ENCODE peak calls at places on chromosomes 5 and 9, in nine cellular contexts. K, M, W, L, R, Q, N, J and B are unnamed samples.

GRCh38 chr9:113572076-113572861 is 108.7 kb downstream of the RGS3 start:
- DNase-seq in J (peak), M (no peak), L (peak), Q (no peak), N (no peak), K (no peak), W (no peak), R (no peak), B (no peak)

GRCh38 chr9:3571500-3571899 is 45.7 kb upstream of the RFX3 start:
- DNase-seq in L (no peak), N (no peak), Q (no peak), J (no peak), M (no peak), W (no peak), R (no peak), K (no peak), B (no peak)

GRCh38 chr5:76383126-76383825 is 19.8 kb upstream of the IQGAP2 start:
- DNase-seq in W (no peak), Q (no peak), L (no peak), N (no peak), M (no peak), J (no peak), K (no peak), R (no peak), B (no peak)

GRCh38 chr9:129866373-129867137 is 31.3 kb downstream of the USP20 start:
- DNase-seq in M (no peak), K (no peak), L (no peak), R (no peak), W (no peak), J (no peak), N (no peak), Q (no peak), B (peak)

GRCh38 chr9:74497750-74498615 is 848 bp downstream of the RORB start:
- DNase-seq in M (no peak), R (no peak), W (peak), Q (no peak), N (peak), L (no peak), J (peak), K (no peak), B (peak)

GRCh38 chr5:92979716-92980115 is 601.3 kb downstream of the NR2F1-AS1 start:
- DNase-seq in J (no peak), Q (no peak), W (no peak), M (no peak), K (no peak), R (no peak), L (no peak), N (peak), B (no peak)

GRCh38 chr5:168649306-168649705 is 70.1 kb upstream of the PANK3 start:
- DNase-seq in K (no peak), J (no peak), L (no peak), R (no peak), M (no peak), N (no peak), W (no peak), Q (no peak), B (no peak)

GRCh38 chr5:34652916-34653315 is 3.2 kb upstream of the RAI14 start:
- DNase-seq in J (no peak), M (no peak), Q (no peak), W (no peak), L (no peak), N (no peak), K (no peak), R (peak), B (no peak)

GRCh38 chr5:122492675-122493074 is 180.6 kb downstream of the SNCAIP start:
- DNase-seq in R (peak), M (peak), N (no peak), Q (no peak), J (no peak), L (no peak), W (peak), K (no peak), B (no peak)

GRCh38 chr5:178941361-178941760 is 363 bp downstream of the ZNF454 start:
- DNase-seq in L (no peak), M (no peak), K (no peak), R (no peak), Q (no peak), J (no peak), N (no peak), W (no peak), B (peak)

GRCh38 chr9:35869621-35870216 is 482 bp downstream of the OR13J1 start:
- DNase-seq in R (no peak), N (no peak), W (no peak), Q (no peak), M (no peak), J (no peak), L (no peak), K (no peak), B (no peak)

GRCh38 chr5:149886060-149886459 is 58.5 kb downstream of the PDE6A start:
- DNase-seq in Q (no peak), N (no peak), M (no peak), L (no peak), R (no peak), J (no peak), W (no peak), K (no peak), B (no peak)

GRCh38 chr5:109329296-109330252 is 80.2 kb downstream of the PJA2 start:
- DNase-seq in Q (no peak), M (no peak), N (no peak), W (no peak), K (no peak), R (peak), J (no peak), L (no peak), B (no peak)

GRCh38 chr9:37916471-37917314 is 12.8 kb upstream of the SLC25A51 start:
- DNase-seq in M (no peak), W (no peak), N (no peak), R (no peak), J (no peak), Q (no peak), L (no peak), K (no peak), B (no peak)

GRCh38 chr5:179763215-179763945 is 30.4 kb upstream of the LTC4S start:
- DNase-seq in W (peak), L (peak), M (peak), Q (peak), N (peak), R (peak), K (peak), J (no peak), B (peak)

GRCh38 chr5:169826618-169827017 is 153.7 kb downstream of the INSYN2B start:
- DNase-seq in R (peak), M (no peak), Q (no peak), J (no peak), K (no peak), L (no peak), W (no peak), N (no peak), B (no peak)
- TF ChIP-seq CTCF in R (peak), M (peak), Q (no peak), J (no peak), K (no peak), L (no peak), W (no peak), N (no peak), B (no peak)

DNA sequence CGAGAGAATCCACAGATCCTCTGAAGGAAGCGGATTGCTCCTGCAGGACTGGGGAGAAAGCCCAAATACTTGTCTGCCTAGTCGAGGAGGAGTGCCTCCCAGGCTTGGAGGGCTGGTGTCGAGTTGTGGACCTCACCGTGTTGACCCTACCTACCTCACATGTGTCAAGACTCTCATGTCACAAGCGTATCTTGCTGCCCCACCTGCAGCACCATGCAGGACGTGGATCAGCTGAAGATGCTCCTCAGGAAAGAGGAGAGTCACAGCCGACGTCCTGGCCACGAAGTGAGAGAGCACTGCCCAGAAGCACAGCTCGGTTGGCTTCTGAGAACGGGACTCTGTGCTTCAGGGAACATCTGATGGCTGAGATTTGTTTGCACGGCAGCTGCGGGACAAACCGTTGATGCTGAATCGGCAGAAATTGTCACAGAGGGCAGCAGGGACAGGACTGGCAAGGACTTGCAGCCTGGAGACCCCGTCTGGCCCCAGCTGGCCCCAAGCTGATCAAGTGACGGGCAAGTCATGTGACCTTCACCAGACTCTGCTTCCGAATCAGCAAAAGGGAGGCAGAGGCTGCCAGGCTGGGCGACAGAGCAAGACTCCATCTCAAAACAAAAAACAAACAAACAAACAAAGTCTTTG is 119.1 kb upstream of the ITGA1 start:
- DNase-seq in Q (no peak), N (no peak), W (no peak), R (no peak), J (peak), K (no peak), M (no peak), L (no peak), B (peak)
- TF ChIP-seq CTCF in Q (no peak), N (no peak), W (no peak), R (no peak), J (no peak), K (no peak), M (no peak), L (no peak), B (no peak)

DNA sequence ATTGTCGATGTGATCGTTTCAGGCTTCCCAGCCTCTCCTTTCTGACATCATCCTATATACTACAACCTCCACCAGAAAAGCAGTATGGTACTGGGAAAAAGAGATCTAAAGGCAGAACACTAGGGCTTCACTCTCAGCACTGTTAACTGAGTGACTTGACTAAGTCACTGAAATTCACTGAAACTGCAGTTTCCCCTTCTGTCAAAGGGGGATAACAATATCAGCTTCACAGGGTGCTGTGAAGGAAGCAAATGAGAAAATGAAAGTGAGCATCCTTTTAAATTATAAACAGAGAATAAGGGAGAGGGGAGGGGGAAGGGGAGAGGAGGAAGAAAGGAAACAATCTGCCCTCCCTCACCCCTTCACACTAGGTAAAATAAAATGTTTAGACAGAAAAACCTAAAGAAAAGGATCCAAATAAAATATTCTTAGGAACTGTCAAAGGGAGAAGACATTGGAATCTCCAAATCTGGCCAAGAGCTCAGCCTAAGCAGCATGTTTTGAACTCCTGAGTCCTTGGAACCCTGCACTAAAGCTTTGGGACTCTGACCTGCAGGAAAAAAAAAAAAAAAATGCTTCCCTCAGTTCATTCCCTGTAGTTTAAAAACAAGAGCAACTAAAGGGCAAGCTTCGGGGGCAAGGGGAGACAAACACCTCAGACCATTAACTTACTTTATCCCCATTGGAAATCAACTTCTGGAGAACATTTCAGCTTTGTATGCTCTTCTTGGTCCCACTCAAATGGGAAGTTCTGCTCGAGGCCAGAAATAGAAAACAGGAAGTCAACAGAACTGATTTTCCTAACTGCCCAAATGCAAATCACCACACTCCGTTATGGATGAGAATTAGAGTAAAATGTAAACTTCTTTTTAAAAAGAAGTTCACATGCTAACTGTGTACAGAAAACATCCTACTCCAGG is 178.3 kb downstream of the DEPDC1B start:
- DNase-seq in K (no peak), R (no peak), J (no peak), L (no peak), M (no peak), Q (no peak), W (no peak), N (no peak), B (no peak)
- TF ChIP-seq CTCF in K (no peak), R (no peak), J (no peak), L (no peak), M (no peak), Q (no peak), W (no peak), N (no peak), B (no peak)

GRCh38 chr5:155827949-155828348 is 499.0 kb upstream of the SGCD start:
- DNase-seq in L (no peak), J (no peak), R (no peak), K (no peak), Q (no peak), W (no peak), M (no peak), N (no peak), B (no peak)

GRCh38 chr5:155826947-155827815 is 499.8 kb upstream of the SGCD start:
- DNase-seq in Q (no peak), R (no peak), L (no peak), J (no peak), N (no peak), K (no peak), M (no peak), W (no peak), B (no peak)

GRCh38 chr5:155822177-155822576 is 504.8 kb upstream of the SGCD start:
- DNase-seq in J (no peak), K (no peak), R (no peak), W (no peak), N (no peak), L (no peak), Q (no peak), M (no peak), B (no peak)
- TF ChIP-seq CTCF in J (no peak), K (peak), R (no peak), W (no peak), N (no peak), L (no peak), Q (no peak), M (no peak), B (no peak)